ENCODE peak calls at places on chromosomes 3 and 15, in four cellular contexts. J, L, N and P are unnamed samples. For H3K36me3, the result is how much of the 10 kb centered on the place peaks cover.

GRCh38 chr3:82165266-82165665 is 403.8 kb upstream of the GBE1 start:
- DNase-seq in J (no peak), L (no peak), N (no peak), P (no peak)

GRCh38 chr15:58476525-58477162 is 44.9 kb downstream of the LIPC start:
- DNase-seq in J (no peak), L (no peak), N (no peak), P (no peak)

GRCh38 chr15:80567721-80568157 is 127.4 kb upstream of the ABHD17C start:
- DNase-seq in J (peak), L (peak), N (no peak), P (no peak)

GRCh38 chr15:84937144-84937543 is 44.5 kb upstream of the PDE8A start:
- DNase-seq in J (no peak), L (no peak), N (no peak), P (no peak)

GRCh38 chr3:169822540-169822939 is 9.8 kb upstream of the LRRC34 start:
- DNase-seq in J (no peak), L (no peak), N (peak), P (no peak)

GRCh38 chr15:88623061-88623460 is 1.9 kb downstream of the AEN start:
- DNase-seq in J (no peak), L (no peak), N (no peak), P (no peak)

GRCh38 chr15:50997371-50998051 is 89.0 kb downstream of the AP4E1 start:
- DNase-seq in J (no peak), L (no peak), N (no peak), P (no peak)

GRCh38 chr15:71748327-71748726 is 62.0 kb upstream of the NR2E3 start:
- DNase-seq in J (no peak), L (no peak), N (no peak), P (no peak)

GRCh38 chr15:95368211-95368610 is 962.3 kb upstream of the NR2F2 start:
- DNase-seq in J (no peak), L (no peak), N (no peak), P (no peak)

GRCh38 chr3:51802091-51802720 is 23.2 kb upstream of the IQCF6 start:
- DNase-seq in J (no peak), L (no peak), N (no peak), P (no peak)

GRCh38 chr3:18795078-18795477 is 353.2 kb upstream of the KCNH8 start:
- DNase-seq in J (no peak), L (no peak), N (no peak), P (no peak)

GRCh38 chr15:68040144-68040543 is 14.0 kb upstream of the PIAS1 start:
- DNase-seq in J (no peak), L (no peak), N (no peak), P (no peak)

GRCh38 chr3:16828815-16829214 is 55.9 kb upstream of the PLCL2 start:
- DNase-seq in J (no peak), L (no peak), N (no peak), P (no peak)

GRCh38 chr3:146020969-146021368 is 140.0 kb downstream of the PLOD2 start:
- DNase-seq in J (no peak), L (no peak), N (no peak), P (no peak)

GRCh38 chr15:60795889-60796288 is 316.9 kb upstream of the ICE2 start:
- DNase-seq in J (no peak), L (no peak), N (no peak), P (no peak)

GRCh38 chr15:65184305-65184943 is 718 bp downstream of the CLPX start:
- DNase-seq in J (peak), L (peak), N (peak), P (peak)

GRCh38 chr3:185825639-185826481 is 1.0 kb upstream of the IGF2BP2 start:
- DNase-seq in J (peak), L (no peak), N (peak), P (peak)

GRCh38 chr3:123618768-123619484 is 34.1 kb upstream of the HACD2 start:
- DNase-seq in J (peak), L (peak), N (no peak), P (peak)

GRCh38 chr15:96122077-96123027 is 208.1 kb upstream of the NR2F2 start:
- DNase-seq in J (no peak), L (no peak), N (no peak), P (no peak)

GRCh38 chr15:77599899-77600298 is 32.8 kb downstream of the LINGO1 start:
- DNase-seq in J (no peak), L (no peak), N (no peak), P (no peak)

GRCh38 chr3:168248383-168249047 is 152.8 kb upstream of the GOLIM4 start:
- DNase-seq in J (no peak), L (no peak), N (no peak), P (peak)

GRCh38 chr3:191424871-191425270 is 36.1 kb upstream of the PYDC2 start:
- DNase-seq in J (no peak), L (no peak), N (no peak), P (no peak)

GRCh38 chr15:66698318-66698961 is 3.6 kb upstream of the SMAD6 start:
- DNase-seq in J (peak), L (peak), N (peak), P (peak)

GRCh38 chr3:50290116-50290745 is 2.0 kb downstream of the IFRD2 start:
- DNase-seq in J (peak), L (no peak), N (peak), P (no peak)

GRCh38 chr3:177905895-177906511 is 630.2 kb upstream of the KCNMB2 start:
- DNase-seq in J (no peak), L (no peak), N (no peak), P (no peak)

GRCh38 chr3:102189564-102190339 is 245.1 kb upstream of the ZPLD1 start:
- DNase-seq in J (no peak), L (no peak), N (no peak), P (no peak)

GRCh38 chr3:68504185-68504584 is 428.2 kb downstream of the TAFA4 start:
- DNase-seq in J (no peak), L (no peak), N (no peak), P (no peak)

DNA sequence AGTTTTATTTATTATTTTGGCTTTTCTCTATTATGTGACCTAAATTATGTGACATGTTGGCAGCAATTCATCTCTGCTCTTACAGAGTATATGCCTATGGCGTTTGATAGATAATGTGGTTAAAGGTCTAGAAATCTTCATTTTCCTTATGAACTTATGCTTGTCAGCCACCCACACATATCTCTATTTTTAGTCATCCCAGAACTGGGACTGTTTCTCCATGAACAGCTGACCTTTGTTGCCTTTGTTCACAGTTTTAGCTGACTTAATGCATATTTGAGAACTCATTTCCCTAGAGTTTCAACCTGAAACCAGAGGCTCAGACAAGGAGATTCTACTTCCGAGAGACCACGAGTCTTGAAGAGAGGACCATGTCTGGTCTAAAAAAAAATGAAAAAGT is 176.5 kb downstream of the RAP2B start:
- DNase-seq in J (no peak), L (no peak), N (no peak), P (no peak)
- H3K36me3 ChIP-seq in J (under half), L (under half), N (under half), P (under half)

GRCh38 chr15:94297543-94297942 is 66.2 kb downstream of the MCTP2 start:
- DNase-seq in J (no peak), L (no peak), N (no peak), P (no peak)
- TF ChIP-seq CTCF in J (no peak), L (no peak), N (no peak), P (no peak)

DNA sequence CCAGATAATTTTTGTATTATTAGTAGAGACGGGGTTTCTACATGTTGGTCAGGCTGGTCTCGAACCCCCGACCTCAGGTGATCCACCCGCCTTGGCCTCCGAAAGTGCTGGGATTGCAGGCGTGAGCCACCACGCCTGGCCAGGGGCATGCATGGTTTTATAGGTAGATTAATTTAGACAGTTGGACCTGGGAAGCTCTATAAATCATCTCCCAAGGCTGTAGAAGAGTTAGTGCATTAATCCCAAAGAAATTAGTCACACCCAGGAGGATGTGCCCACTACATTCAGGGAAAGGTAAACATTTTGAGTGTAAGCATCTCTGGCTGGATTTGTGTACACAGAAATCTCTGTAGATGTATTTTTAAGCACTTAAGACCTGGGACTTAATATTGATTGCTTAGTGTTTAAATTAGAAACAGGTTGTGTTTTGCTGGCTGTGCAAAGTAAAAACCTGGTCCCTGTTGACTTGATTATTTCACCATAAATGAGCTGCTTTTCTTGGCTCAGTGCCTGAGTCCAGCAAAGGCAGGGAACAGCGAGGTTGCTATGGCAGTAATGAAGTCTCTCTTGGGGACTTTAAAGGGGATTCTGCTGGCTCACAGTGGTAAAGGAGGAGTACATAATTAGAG is 19.2 kb downstream of the EXOSC7 start:
- DNase-seq in J (peak), L (peak), N (no peak), P (no peak)
- H3K36me3 ChIP-seq in J (under half), L (under half), N (under half), P (under half)

GRCh38 chr3:71875461-71875947 is 90.6 kb upstream of the PROK2 start:
- DNase-seq in J (peak), L (peak), N (peak), P (peak)
- TF ChIP-seq CTCF in J (peak), L (peak), N (peak), P (peak)

GRCh38 chr15:41482070-41482469 is 11.6 kb upstream of the ITPKA start:
- DNase-seq in J (no peak), L (no peak), N (no peak), P (peak)
- H3K36me3 ChIP-seq in J (under half), L (half or more), N (under half), P (under half)

GRCh38 chr3:59605318-59605717 is 555.5 kb upstream of the CFAP20DC start:
- DNase-seq in J (no peak), L (no peak), N (no peak), P (no peak)

GRCh38 chr3:59605944-59606534 is 556.2 kb upstream of the CFAP20DC start:
- DNase-seq in J (no peak), L (no peak), N (no peak), P (no peak)

GRCh38 chr3:59608356-59608755 is 558.5 kb upstream of the CFAP20DC start:
- DNase-seq in J (no peak), L (no peak), N (no peak), P (no peak)

GRCh38 chr3:59606638-59607262 is 556.9 kb upstream of the CFAP20DC start:
- DNase-seq in J (no peak), L (no peak), N (no peak), P (no peak)

DNA sequence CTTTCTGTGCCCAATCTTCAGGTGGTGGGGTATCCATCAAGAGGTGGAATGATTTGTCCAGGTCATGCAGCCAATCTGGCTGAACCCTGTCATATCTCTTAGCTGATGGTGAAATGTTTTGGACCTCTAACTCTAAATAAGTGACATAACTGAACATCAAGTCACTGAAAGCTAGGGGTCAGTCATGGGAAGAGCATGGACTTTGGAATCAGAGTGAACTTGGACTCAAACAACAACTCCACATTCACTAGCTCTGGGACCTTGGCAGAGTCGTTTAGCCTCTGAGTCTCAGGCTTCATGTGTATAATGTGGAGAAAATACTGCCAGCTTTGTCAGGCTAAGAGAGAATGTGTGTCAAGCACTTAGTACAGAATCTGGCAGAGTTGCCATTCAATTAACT is 557.8 kb upstream of the CFAP20DC start:
- DNase-seq in J (no peak), L (no peak), N (no peak), P (no peak)
- TF ChIP-seq CTCF in J (no peak), L (peak), N (no peak), P (peak)

DNA sequence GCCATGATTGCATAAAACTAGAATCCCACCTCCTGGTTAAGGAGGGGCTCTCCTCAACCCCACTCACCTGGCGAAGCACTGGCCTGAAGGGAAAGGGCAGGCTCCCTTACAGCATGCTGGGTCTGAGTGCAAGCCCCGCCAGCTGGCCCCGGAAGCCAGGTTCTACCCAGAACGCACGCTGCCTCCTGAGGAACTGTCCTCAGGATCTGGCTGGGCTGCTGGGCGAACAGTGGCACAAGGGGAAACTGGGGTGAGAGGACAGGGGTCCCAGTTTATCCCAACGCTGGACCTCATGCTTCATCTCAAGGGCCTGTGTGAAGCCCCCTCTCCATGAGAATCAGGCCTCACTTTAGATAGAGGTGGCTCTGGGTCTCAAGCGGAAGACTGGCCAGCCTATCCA is 47.5 kb downstream of the NUP210 start:
- DNase-seq in J (no peak), L (no peak), N (no peak), P (no peak)
- H3K36me3 ChIP-seq in J (under half), L (under half), N (under half), P (under half)

GRCh38 chr15:62742409-62743171 is 300.0 kb upstream of the TPM1 start:
- DNase-seq in J (peak), L (peak), N (peak), P (no peak)

GRCh38 chr15:62739507-62739906 is 303.0 kb upstream of the TPM1 start:
- DNase-seq in J (no peak), L (no peak), N (no peak), P (no peak)

GRCh38 chr15:62739082-62739481 is 303.5 kb upstream of the TPM1 start:
- DNase-seq in J (no peak), L (no peak), N (no peak), P (no peak)

GRCh38 chr15:62741106-62741505 is 301.4 kb upstream of the TPM1 start:
- DNase-seq in J (no peak), L (no peak), N (no peak), P (no peak)

GRCh38 chr15:62740141-62741004 is 302.2 kb upstream of the TPM1 start:
- DNase-seq in J (no peak), L (no peak), N (no peak), P (no peak)
- TF ChIP-seq CTCF in J (no peak), L (no peak), N (no peak), P (no peak)

GRCh38 chr3:53293867-53294266 is 38.0 kb upstream of the TKT start:
- DNase-seq in J (no peak), L (no peak), N (no peak), P (no peak)
- H3K36me3 ChIP-seq in J (under half), L (under half), N (under half), P (under half)

GRCh38 chr15:29613951-29614382 is 208.3 kb downstream of the TJP1 start:
- DNase-seq in J (no peak), L (no peak), N (no peak), P (no peak)
- TF ChIP-seq CTCF in J (no peak), L (no peak), N (no peak), P (no peak)